ENCODE peak calls at places on chromosomes 2 and 18, in four cellular contexts. L is OCI-LY7, T is A673, Y is heart right ventricle. R is an unnamed sample.

GRCh38 chr2:208407667-208408066 is 1.1 kb downstream of the PTH2R start:
- DNase-seq in L (no peak), T (peak), Y (no peak), R (no peak)

GRCh38 chr2:180412224-180412623 is 405.1 kb upstream of the CWC22 start:
- DNase-seq in L (no peak), T (no peak), Y (no peak), R (no peak)

GRCh38 chr2:166361351-166362153 is 14.2 kb downstream of the SCN9A start:
- DNase-seq in L (peak), T (peak), Y (no peak), R (no peak)

GRCh38 chr2:56183643-56184499 is at the start of gene CCDC85A:
- DNase-seq in L (peak), T (peak), Y (peak), R (peak)

GRCh38 chr18:61854578-61854977 is 38.2 kb downstream of the RNF152 start:
- DNase-seq in L (no peak), T (no peak), Y (no peak), R (no peak)

GRCh38 chr2:122205637-122206036 is 450.2 kb downstream of the TSN start:
- DNase-seq in L (no peak), T (peak), Y (no peak), R (no peak)

GRCh38 chr2:17195016-17195415 is 323.2 kb downstream of the RAD51AP2 start:
- DNase-seq in L (no peak), T (no peak), Y (no peak), R (no peak)

GRCh38 chr2:216159161-216159560 is 50.0 kb downstream of the XRCC5 start:
- DNase-seq in L (no peak), T (no peak), Y (no peak), R (no peak)

GRCh38 chr18:3350566-3351527 is 88.9 kb downstream of the MYL12B start:
- DNase-seq in L (no peak), T (no peak), Y (no peak), R (no peak)

GRCh38 chr18:63319383-63320040 is at the start of gene BCL2:
- DNase-seq in L (peak), T (peak), Y (peak), R (peak)

GRCh38 chr2:236352761-236353593 is 88.8 kb upstream of the ASB18 start:
- DNase-seq in L (peak), T (peak), Y (no peak), R (no peak)

GRCh38 chr2:128628206-128628605 is 309.5 kb upstream of the HS6ST1 start:
- DNase-seq in L (no peak), T (no peak), Y (no peak), R (no peak)

GRCh38 chr18:7921938-7922587 is 354.9 kb downstream of the PTPRM start:
- DNase-seq in L (no peak), T (no peak), Y (no peak), R (no peak)

GRCh38 chr2:88811238-88811637 is 119.8 kb downstream of the RPIA start:
- DNase-seq in L (no peak), T (no peak), Y (no peak), R (no peak)

GRCh38 chr2:69811018-69811417 is 18.4 kb upstream of the GMCL1 start:
- DNase-seq in L (no peak), T (no peak), Y (no peak), R (no peak)

GRCh38 chr2:151927501-151928221 is 99.4 kb upstream of the ARL5A start:
- DNase-seq in L (no peak), T (no peak), Y (no peak), R (no peak)

GRCh38 chr2:241653210-241653750 is 15.8 kb downstream of the ATG4B start:
- DNase-seq in L (no peak), T (no peak), Y (no peak), R (no peak)

GRCh38 chr18:31510319-31510718 is 12.3 kb downstream of the DSG2 start:
- DNase-seq in L (no peak), T (no peak), Y (no peak), R (no peak)

GRCh38 chr2:180017764-180018163 is 10.7 kb upstream of the CWC22 start:
- DNase-seq in L (no peak), T (no peak), Y (no peak), R (peak)

GRCh38 chr2:101327863-101328394 is 19.4 kb upstream of the RNF149 start:
- DNase-seq in L (no peak), T (no peak), Y (no peak), R (peak)

GRCh38 chr2:223513771-223514455 is 88.2 kb downstream of the SCG2 start:
- DNase-seq in L (no peak), T (no peak), Y (no peak), R (no peak)

GRCh38 chr2:3113122-3113521 is 264.5 kb downstream of the EIPR1 start:
- DNase-seq in L (no peak), T (no peak), Y (no peak), R (no peak)

GRCh38 chr2:35410431-35411061 is 945.0 kb upstream of the CRIM1 start:
- DNase-seq in L (peak), T (peak), Y (peak), R (peak)

GRCh38 chr18:54232485-54233227 is 8.2 kb upstream of the MBD2 start:
- DNase-seq in L (no peak), T (no peak), Y (no peak), R (no peak)

GRCh38 chr2:236629961-236630872 is 60.6 kb downstream of the ACKR3 start:
- DNase-seq in L (no peak), T (no peak), Y (no peak), R (no peak)

GRCh38 chr18:46343940-46344372 is 239.8 kb downstream of the HAUS1 start:
- DNase-seq in L (peak), T (no peak), Y (peak), R (peak)

DNA sequence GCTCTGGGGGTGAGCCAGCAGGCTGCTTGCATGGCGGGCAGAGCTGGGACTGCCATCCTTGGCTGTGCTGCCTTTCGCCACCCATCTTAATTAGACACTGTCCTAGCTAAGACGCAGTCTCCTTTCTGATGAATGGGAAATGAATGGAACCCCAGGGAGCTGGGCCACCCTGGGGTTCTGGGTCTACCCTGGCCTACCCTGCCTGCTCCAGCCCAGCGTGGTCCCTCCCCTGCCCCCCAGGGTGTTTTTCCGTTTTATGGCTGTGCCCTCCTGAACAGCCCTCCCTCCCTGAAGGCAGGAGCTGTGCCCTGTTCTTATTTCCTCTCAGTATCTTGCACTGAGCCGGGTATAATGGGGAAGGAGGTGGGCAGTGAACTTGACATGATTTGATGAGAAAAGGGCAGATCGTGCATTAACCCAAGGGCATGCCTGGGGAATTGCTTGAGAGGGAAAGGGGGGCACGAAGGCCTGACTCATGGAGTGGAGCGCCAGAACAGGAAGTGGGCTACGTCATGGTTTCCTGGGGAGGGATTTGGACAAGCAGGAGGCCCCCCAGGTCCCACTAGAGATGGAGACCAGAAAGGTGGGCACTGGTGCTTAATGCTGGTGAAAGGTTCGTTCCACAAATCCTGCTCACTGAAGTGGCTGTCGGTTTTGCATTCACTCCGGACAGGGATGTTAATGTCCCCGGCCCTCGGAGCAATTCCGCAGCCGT is 165.0 kb downstream of the KLHL29 start:
- DNase-seq in L (no peak), T (peak), Y (no peak), R (no peak)
- H3K4me3 ChIP-seq in L (no peak), T (no peak), Y (no peak), R (no peak)

GRCh38 chr2:192183296-192183695 is 11.4 kb downstream of the TMEFF2 start:
- DNase-seq in L (no peak), T (no peak), Y (no peak), R (no peak)

DNA sequence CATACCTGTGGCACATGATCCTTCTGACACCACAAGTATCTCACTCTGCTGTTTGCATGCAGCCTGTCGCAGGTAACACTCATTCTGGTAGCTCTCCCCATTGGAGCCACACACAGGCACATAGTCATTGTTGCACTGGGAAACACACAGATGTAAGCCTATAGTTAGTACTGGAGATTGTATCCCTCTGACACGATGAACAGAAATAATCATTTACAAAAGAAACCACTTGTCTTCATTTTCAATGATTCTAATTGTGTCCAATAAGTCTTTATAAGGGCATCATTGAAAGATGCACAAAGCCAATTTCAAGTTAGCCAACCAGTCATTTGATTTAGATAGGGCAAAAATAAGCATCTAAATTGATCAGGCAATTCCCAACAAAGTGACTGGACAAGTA is 10.4 kb downstream of the TMEFF2 start:
- DNase-seq in L (no peak), T (no peak), Y (no peak), R (no peak)
- H3K27ac ChIP-seq in L (no peak), T (no peak), Y (no peak), R (no peak)

GRCh38 chr2:218002103-218002502 is 692 bp downstream of the TNS1 start:
- DNase-seq in L (no peak), T (no peak), Y (no peak), R (no peak)
- H3K4me3 ChIP-seq in L (no peak), T (no peak), Y (peak), R (no peak)

GRCh38 chr2:173001664-173002604 is 73.7 kb upstream of the MAP3K20 start:
- DNase-seq in L (no peak), T (no peak), Y (no peak), R (no peak)
- H3K27ac ChIP-seq in L (no peak), T (no peak), Y (no peak), R (no peak)

DNA sequence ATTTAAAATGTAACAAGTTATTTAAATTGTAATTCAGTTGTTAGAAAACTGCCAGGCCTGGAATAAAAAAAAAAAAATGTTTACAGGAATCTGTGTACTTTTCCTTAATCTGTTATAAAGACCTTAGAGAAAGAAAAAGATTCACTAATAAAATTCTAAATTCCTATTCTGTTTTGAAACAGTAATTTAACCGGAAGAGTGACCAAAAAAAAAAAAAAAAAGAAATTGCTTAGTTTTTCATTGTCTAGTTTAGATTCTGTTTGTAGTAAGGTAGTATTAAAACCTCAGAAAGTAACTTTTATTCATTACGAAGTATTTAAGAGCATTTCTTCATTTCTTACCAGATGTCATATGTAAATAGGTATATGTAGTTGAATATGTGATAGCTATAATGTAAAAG is 2.5 kb downstream of the REL start:
- DNase-seq in L (no peak), T (no peak), Y (no peak), R (no peak)
- H3K4me3 ChIP-seq in L (peak), T (peak), Y (peak), R (no peak)

DNA sequence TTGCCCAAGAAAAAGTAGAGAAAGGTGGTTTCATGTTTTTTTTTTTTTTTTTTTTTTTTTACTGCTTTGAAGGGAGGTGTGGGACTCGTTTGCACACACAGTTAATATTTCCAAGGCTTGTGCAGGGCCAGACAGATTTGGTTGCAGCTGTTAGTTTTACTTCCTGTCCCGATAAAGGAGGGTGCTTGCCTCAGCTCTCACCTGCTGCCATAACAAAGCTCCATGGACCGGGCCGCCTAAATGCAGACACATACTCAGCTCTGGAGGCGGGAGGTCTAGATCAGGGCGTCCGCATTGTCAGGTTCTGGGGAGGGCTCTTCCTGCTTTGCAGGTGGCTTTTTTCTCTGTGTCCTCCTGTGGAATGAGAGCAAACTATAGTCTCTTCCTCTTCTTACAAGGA is 69.9 kb downstream of the ODC1 start:
- DNase-seq in L (peak), T (no peak), Y (no peak), R (no peak)
- H3K27ac ChIP-seq in L (peak), T (no peak), Y (no peak), R (no peak)

R was measured in lung.